ENCODE peak calls at places on chromosome 6, in six cellular contexts. One of them, this sample, is unnamed.

GRCh38 chr6:82525775-82526515 is 162.3 kb downstream of the TPBG start:
- DNase-seq in left lung: no peak
- DNase-seq in chondrocyte: no peak
- DNase-seq in stimulated activated CD8-positive, alpha-beta memory T cell treated with anti-CD3 and anti-CD28 coated beads, Interleukin-15, amount 100 ng/mL, for 48 hours: no peak
- DNase-seq in kidney tubule cell: no peak
- DNase-seq in fibroblast of the aortic adventitia: no peak
- DNase-seq in this sample: no peak

GRCh38 chr6:141726158-141726557 is 406.6 kb upstream of the GJE1 start:
- DNase-seq in left lung: no peak
- DNase-seq in chondrocyte: no peak
- DNase-seq in stimulated activated CD8-positive, alpha-beta memory T cell treated with anti-CD3 and anti-CD28 coated beads, Interleukin-15, amount 100 ng/mL, for 48 hours: no peak
- DNase-seq in kidney tubule cell: no peak
- DNase-seq in fibroblast of the aortic adventitia: no peak
- DNase-seq in this sample: no peak

GRCh38 chr6:111793711-111794111 is 79.5 kb downstream of the FYN start:
- DNase-seq in left lung: peak; percentile 43
- DNase-seq in chondrocyte: no peak
- DNase-seq in stimulated activated CD8-positive, alpha-beta memory T cell treated with anti-CD3 and anti-CD28 coated beads, Interleukin-15, amount 100 ng/mL, for 48 hours: peak; percentile 47
- DNase-seq in kidney tubule cell: no peak
- DNase-seq in fibroblast of the aortic adventitia: no peak
- DNase-seq in this sample: no peak

GRCh38 chr6:111228094-111228493 is 140.8 kb downstream of the SLC16A10 start:
- DNase-seq in left lung: no peak
- DNase-seq in chondrocyte: no peak
- DNase-seq in stimulated activated CD8-positive, alpha-beta memory T cell treated with anti-CD3 and anti-CD28 coated beads, Interleukin-15, amount 100 ng/mL, for 48 hours: no peak
- DNase-seq in kidney tubule cell: peak; percentile 13
- DNase-seq in fibroblast of the aortic adventitia: peak; percentile 49
- DNase-seq in this sample: no peak

GRCh38 chr6:155273438-155273837 is 9.6 kb downstream of the CLDN20 start:
- DNase-seq in left lung: no peak
- DNase-seq in chondrocyte: no peak
- DNase-seq in stimulated activated CD8-positive, alpha-beta memory T cell treated with anti-CD3 and anti-CD28 coated beads, Interleukin-15, amount 100 ng/mL, for 48 hours: no peak
- DNase-seq in kidney tubule cell: peak; percentile 65
- DNase-seq in fibroblast of the aortic adventitia: peak; percentile 80
- DNase-seq in this sample: no peak

GRCh38 chr6:14121936-14122344 is 4.4 kb downstream of the CD83 start:
- DNase-seq in left lung: no peak
- DNase-seq in chondrocyte: no peak
- DNase-seq in stimulated activated CD8-positive, alpha-beta memory T cell treated with anti-CD3 and anti-CD28 coated beads, Interleukin-15, amount 100 ng/mL, for 48 hours: peak; percentile 29
- DNase-seq in kidney tubule cell: no peak
- DNase-seq in fibroblast of the aortic adventitia: no peak
- DNase-seq in this sample: no peak

GRCh38 chr6:55882731-55883595 is 7.6 kb upstream of the BMP5 start:
- DNase-seq in left lung: no peak
- DNase-seq in chondrocyte: no peak
- DNase-seq in stimulated activated CD8-positive, alpha-beta memory T cell treated with anti-CD3 and anti-CD28 coated beads, Interleukin-15, amount 100 ng/mL, for 48 hours: no peak
- DNase-seq in kidney tubule cell: peak; percentile 83
- DNase-seq in fibroblast of the aortic adventitia: peak; percentile 94
- DNase-seq in this sample: no peak

GRCh38 chr6:9101920-9102319 is 666.6 kb upstream of the SLC35B3 start:
- DNase-seq in left lung: no peak
- DNase-seq in chondrocyte: no peak
- DNase-seq in stimulated activated CD8-positive, alpha-beta memory T cell treated with anti-CD3 and anti-CD28 coated beads, Interleukin-15, amount 100 ng/mL, for 48 hours: no peak
- DNase-seq in kidney tubule cell: no peak
- DNase-seq in fibroblast of the aortic adventitia: no peak
- DNase-seq in this sample: no peak

GRCh38 chr6:446418-447366 is 55.1 kb downstream of the IRF4 start:
- DNase-seq in left lung: no peak
- DNase-seq in chondrocyte: no peak
- DNase-seq in stimulated activated CD8-positive, alpha-beta memory T cell treated with anti-CD3 and anti-CD28 coated beads, Interleukin-15, amount 100 ng/mL, for 48 hours: peak; percentile 93
- DNase-seq in kidney tubule cell: no peak
- DNase-seq in fibroblast of the aortic adventitia: no peak
- DNase-seq in this sample: no peak

GRCh38 chr6:110682460-110682853 is 132.8 kb downstream of the CDK19 start:
- DNase-seq in left lung: no peak
- DNase-seq in chondrocyte: no peak
- DNase-seq in stimulated activated CD8-positive, alpha-beta memory T cell treated with anti-CD3 and anti-CD28 coated beads, Interleukin-15, amount 100 ng/mL, for 48 hours: no peak
- DNase-seq in kidney tubule cell: peak; percentile 86
- DNase-seq in fibroblast of the aortic adventitia: peak; percentile 88
- DNase-seq in this sample: no peak

GRCh38 chr6:1609662-1610496 is at the start of gene FOXC1:
- DNase-seq in left lung: peak; percentile 94
- DNase-seq in chondrocyte: no peak
- DNase-seq in stimulated activated CD8-positive, alpha-beta memory T cell treated with anti-CD3 and anti-CD28 coated beads, Interleukin-15, amount 100 ng/mL, for 48 hours: no peak
- DNase-seq in kidney tubule cell: peak; percentile 97
- DNase-seq in fibroblast of the aortic adventitia: peak; percentile 98
- DNase-seq in this sample: peak; percentile 91

GRCh38 chr6:11277275-11278206 is 45.1 kb upstream of the NEDD9 start:
- DNase-seq in left lung: no peak
- DNase-seq in chondrocyte: no peak
- DNase-seq in stimulated activated CD8-positive, alpha-beta memory T cell treated with anti-CD3 and anti-CD28 coated beads, Interleukin-15, amount 100 ng/mL, for 48 hours: no peak
- DNase-seq in kidney tubule cell: peak; percentile 94
- DNase-seq in fibroblast of the aortic adventitia: peak; percentile 16
- DNase-seq in this sample: no peak

GRCh38 chr6:42013134-42013516 is 37.2 kb upstream of the TAF8 start:
- DNase-seq in left lung: no peak
- DNase-seq in chondrocyte: no peak
- DNase-seq in stimulated activated CD8-positive, alpha-beta memory T cell treated with anti-CD3 and anti-CD28 coated beads, Interleukin-15, amount 100 ng/mL, for 48 hours: no peak
- DNase-seq in kidney tubule cell: peak; percentile 52
- DNase-seq in fibroblast of the aortic adventitia: no peak
- DNase-seq in this sample: no peak

GRCh38 chr6:7761047-7761446 is 35.1 kb downstream of the BMP6 start:
- DNase-seq in left lung: no peak
- DNase-seq in chondrocyte: no peak
- DNase-seq in stimulated activated CD8-positive, alpha-beta memory T cell treated with anti-CD3 and anti-CD28 coated beads, Interleukin-15, amount 100 ng/mL, for 48 hours: no peak
- DNase-seq in kidney tubule cell: no peak
- DNase-seq in fibroblast of the aortic adventitia: peak; percentile 56
- DNase-seq in this sample: no peak

GRCh38 chr6:111843347-111844147 is 29.7 kb downstream of the FYN start:
- DNase-seq in left lung: no peak
- DNase-seq in chondrocyte: no peak
- DNase-seq in stimulated activated CD8-positive, alpha-beta memory T cell treated with anti-CD3 and anti-CD28 coated beads, Interleukin-15, amount 100 ng/mL, for 48 hours: peak; percentile 50
- DNase-seq in kidney tubule cell: no peak
- DNase-seq in fibroblast of the aortic adventitia: no peak
- DNase-seq in this sample: no peak

GRCh38 chr6:16562498-16562897 is 198.8 kb downstream of the ATXN1 start:
- DNase-seq in left lung: no peak
- DNase-seq in chondrocyte: no peak
- DNase-seq in stimulated activated CD8-positive, alpha-beta memory T cell treated with anti-CD3 and anti-CD28 coated beads, Interleukin-15, amount 100 ng/mL, for 48 hours: no peak
- DNase-seq in kidney tubule cell: no peak
- DNase-seq in fibroblast of the aortic adventitia: peak; percentile 37
- DNase-seq in this sample: no peak

GRCh38 chr6:44663860-44664584 is 276.5 kb downstream of the CDC5L start:
- DNase-seq in left lung: no peak
- DNase-seq in chondrocyte: no peak
- DNase-seq in stimulated activated CD8-positive, alpha-beta memory T cell treated with anti-CD3 and anti-CD28 coated beads, Interleukin-15, amount 100 ng/mL, for 48 hours: no peak
- DNase-seq in kidney tubule cell: no peak
- DNase-seq in fibroblast of the aortic adventitia: no peak
- DNase-seq in this sample: no peak

GRCh38 chr6:164396071-164397047 is 913.0 kb downstream of the C6orf118 start:
- DNase-seq in left lung: no peak
- DNase-seq in chondrocyte: no peak
- DNase-seq in stimulated activated CD8-positive, alpha-beta memory T cell treated with anti-CD3 and anti-CD28 coated beads, Interleukin-15, amount 100 ng/mL, for 48 hours: no peak
- DNase-seq in kidney tubule cell: peak; percentile 20
- DNase-seq in fibroblast of the aortic adventitia: peak; percentile 28
- DNase-seq in this sample: no peak

GRCh38 chr6:114288696-114289095 is 54.1 kb downstream of the HS3ST5 start:
- DNase-seq in left lung: no peak
- DNase-seq in chondrocyte: no peak
- DNase-seq in stimulated activated CD8-positive, alpha-beta memory T cell treated with anti-CD3 and anti-CD28 coated beads, Interleukin-15, amount 100 ng/mL, for 48 hours: no peak
- DNase-seq in kidney tubule cell: no peak
- DNase-seq in fibroblast of the aortic adventitia: no peak
- DNase-seq in this sample: no peak

GRCh38 chr6:113082691-113083090 is 735.6 kb downstream of the RFPL4B start:
- DNase-seq in left lung: no peak
- DNase-seq in chondrocyte: no peak
- DNase-seq in stimulated activated CD8-positive, alpha-beta memory T cell treated with anti-CD3 and anti-CD28 coated beads, Interleukin-15, amount 100 ng/mL, for 48 hours: no peak
- DNase-seq in kidney tubule cell: peak; percentile 36
- DNase-seq in fibroblast of the aortic adventitia: peak; percentile 62
- DNase-seq in this sample: no peak

GRCh38 chr6:44035621-44036020 is 91.6 kb downstream of the MRPL14 start:
- DNase-seq in left lung: no peak
- DNase-seq in chondrocyte: no peak
- DNase-seq in stimulated activated CD8-positive, alpha-beta memory T cell treated with anti-CD3 and anti-CD28 coated beads, Interleukin-15, amount 100 ng/mL, for 48 hours: no peak
- DNase-seq in kidney tubule cell: no peak
- DNase-seq in fibroblast of the aortic adventitia: peak; percentile 83
- DNase-seq in this sample: peak; percentile 60

GRCh38 chr6:105799051-105799450 is 287.1 kb upstream of the PRDM1 start:
- DNase-seq in left lung: no peak
- DNase-seq in chondrocyte: no peak
- DNase-seq in stimulated activated CD8-positive, alpha-beta memory T cell treated with anti-CD3 and anti-CD28 coated beads, Interleukin-15, amount 100 ng/mL, for 48 hours: no peak
- DNase-seq in kidney tubule cell: no peak
- DNase-seq in fibroblast of the aortic adventitia: peak; percentile 66
- DNase-seq in this sample: no peak

GRCh38 chr6:111870054-111870750 is 3.0 kb downstream of the FYN start:
- DNase-seq in left lung: no peak
- DNase-seq in chondrocyte: no peak
- DNase-seq in stimulated activated CD8-positive, alpha-beta memory T cell treated with anti-CD3 and anti-CD28 coated beads, Interleukin-15, amount 100 ng/mL, for 48 hours: no peak
- DNase-seq in kidney tubule cell: no peak
- DNase-seq in fibroblast of the aortic adventitia: no peak
- DNase-seq in this sample: no peak

GRCh38 chr6:36798852-36799251 is 40.4 kb downstream of the CPNE5 start:
- DNase-seq in left lung: no peak
- DNase-seq in chondrocyte: no peak
- DNase-seq in stimulated activated CD8-positive, alpha-beta memory T cell treated with anti-CD3 and anti-CD28 coated beads, Interleukin-15, amount 100 ng/mL, for 48 hours: no peak
- DNase-seq in kidney tubule cell: no peak
- DNase-seq in fibroblast of the aortic adventitia: no peak
- DNase-seq in this sample: no peak